ENCODE peak calls at places on chromosomes 11 and 22, in ten cellular contexts. Y is activated naive CD4-positive, alpha-beta T cell; D is skeletal muscle cell; C is left colon; L is RPMI7951; S is stromal cell of bone marrow; U is COR-L47; I is left ventricle myocardium inferior; N is C1 segment of cervical spinal cord; A is retina. R is an unnamed sample.

GRCh38 chr11:78370406-78371172 is 47.0 kb downstream of the GAB2 start:
- DNase-seq in Y (no peak), D (no peak), C (no peak), L (no peak), S (peak; percentile 47), U (no peak), I (no peak), N (peak; percentile 24), A (peak; percentile 36), R (no peak)

GRCh38 chr11:43950323-43950855 is 8.0 kb downstream of the C11orf96 start:
- DNase-seq in Y (no peak), D (no peak), C (no peak), L (peak; percentile 55), S (no peak), U (no peak), I (no peak), N (no peak), A (no peak), R (no peak)

GRCh38 chr11:75982309-75982708 is 167.3 kb downstream of the UVRAG start:
- DNase-seq in Y (no peak), D (no peak), C (no peak), L (no peak), S (no peak), U (no peak), I (no peak), N (no peak), A (no peak), R (no peak)

GRCh38 chr11:125724125-125724524 is 22.0 kb upstream of the PATE1 start:
- DNase-seq in Y (no peak), D (no peak), C (no peak), L (peak; percentile 36), S (peak; percentile 2), U (no peak), I (no peak), N (no peak), A (no peak), R (no peak)

GRCh38 chr22:30191049-30191701 is 55.4 kb downstream of the LIF start:
- DNase-seq in Y (no peak), D (no peak), C (no peak), L (no peak), S (no peak), U (no peak), I (no peak), N (no peak), A (no peak), R (no peak)

GRCh38 chr22:36376265-36376664 is 11.5 kb downstream of the MYH9 start:
- DNase-seq in Y (no peak), D (no peak), C (no peak), L (no peak), S (no peak), U (no peak), I (no peak), N (no peak), A (no peak), R (no peak)

GRCh38 chr11:116791002-116791812 is 472 bp downstream of the APOA5 start:
- DNase-seq in Y (peak; percentile 62), D (peak; percentile 9), C (peak; percentile 58), L (peak; percentile 56), S (no peak), U (peak; percentile 41), I (peak; percentile 79), N (peak; percentile 61), A (peak; percentile 91), R (peak; percentile 59)

GRCh38 chr11:94457118-94458029 is 36.3 kb downstream of the MRE11 start:
- DNase-seq in Y (no peak), D (no peak), C (no peak), L (peak; percentile 2), S (no peak), U (no peak), I (no peak), N (no peak), A (no peak), R (no peak)

GRCh38 chr11:76588455-76589325 is 81.9 kb downstream of the LRRC32 start:
- DNase-seq in Y (no peak), D (no peak), C (peak; percentile 58), L (no peak), S (no peak), U (no peak), I (peak; percentile 74), N (peak; percentile 13), A (no peak), R (peak; percentile 35)

GRCh38 chr11:88320149-88320559 is 17.4 kb downstream of the CTSC start:
- DNase-seq in Y (no peak), D (peak; percentile 76), C (no peak), L (peak; percentile 50), S (peak; percentile 59), U (no peak), I (no peak), N (no peak), A (no peak), R (no peak)

GRCh38 chr11:130551388-130551787 is 102.9 kb downstream of the ADAMTS15 start:
- DNase-seq in Y (no peak), D (peak; percentile 27), C (no peak), L (no peak), S (no peak), U (no peak), I (no peak), N (no peak), A (no peak), R (no peak)

GRCh38 chr22:41003976-41004375 is 52.8 kb downstream of the RBX1 start:
- DNase-seq in Y (no peak), D (no peak), C (no peak), L (no peak), S (no peak), U (no peak), I (no peak), N (no peak), A (no peak), R (no peak)

GRCh38 chr11:32531528-32531927 is 52.1 kb upstream of the EIF3M start:
- DNase-seq in Y (no peak), D (peak; percentile 8), C (no peak), L (no peak), S (no peak), U (no peak), I (no peak), N (no peak), A (no peak), R (no peak)

GRCh38 chr11:6022954-6023353 is 7.6 kb downstream of the OR56A1 start:
- DNase-seq in Y (no peak), D (peak; percentile 4), C (no peak), L (peak; percentile 27), S (peak; percentile 22), U (peak; percentile 1), I (no peak), N (no peak), A (peak; percentile 9), R (peak; percentile 6)

GRCh38 chr11:112961751-112962747 is 829 bp downstream of the NCAM1 start:
- DNase-seq in Y (no peak), D (no peak), C (no peak), L (peak; percentile 50), S (no peak), U (peak; percentile 46), I (peak; percentile 24), N (peak; percentile 68), A (peak; percentile 90), R (no peak)

GRCh38 chr11:34302046-34302921 is 55.5 kb downstream of the ABTB2 start:
- DNase-seq in Y (no peak), D (peak; percentile 93), C (no peak), L (peak; percentile 99), S (peak; percentile 73), U (no peak), I (no peak), N (no peak), A (no peak), R (no peak)

GRCh38 chr11:60281482-60281881 is 1.0 kb downstream of the MS4A4A start:
- DNase-seq in Y (no peak), D (no peak), C (no peak), L (no peak), S (no peak), U (no peak), I (no peak), N (no peak), A (no peak), R (no peak)

GRCh38 chr22:24978308-24978707 is 25.8 kb downstream of the KIAA1671 start:
- DNase-seq in Y (no peak), D (no peak), C (no peak), L (no peak), S (no peak), U (no peak), I (no peak), N (no peak), A (no peak), R (no peak)

GRCh38 chr11:9498457-9499078 is 37.8 kb downstream of the ZNF143 start:
- DNase-seq in Y (no peak), D (no peak), C (no peak), L (no peak), S (no peak), U (no peak), I (no peak), N (no peak), A (no peak), R (no peak)

GRCh38 chr22:46754110-46754799 is 8.2 kb upstream of the TBC1D22A start:
- DNase-seq in Y (no peak), D (peak; percentile 89), C (peak; percentile 95), L (peak; percentile 98), S (peak; percentile 95), U (no peak), I (peak; percentile 94), N (peak; percentile 64), A (no peak), R (no peak)

GRCh38 chr22:39277135-39277607 is 32.4 kb upstream of the PDGFB start:
- DNase-seq in Y (no peak), D (peak; percentile 78), C (no peak), L (peak; percentile 70), S (peak; percentile 34), U (no peak), I (no peak), N (no peak), A (no peak), R (no peak)

GRCh38 chr11:19328586-19329311 is 88.0 kb upstream of the E2F8 start:
- DNase-seq in Y (no peak), D (no peak), C (no peak), L (no peak), S (no peak), U (no peak), I (no peak), N (no peak), A (no peak), R (no peak)